ENCODE peak calls at places on chromosomes 4 and X, in four cellular contexts. V, G, A and Y are unnamed samples.

GRCh38 chr4:10115657-10116624 is 658 bp downstream of the WDR1 start:
- DNase-seq in V (peak), G (peak), A (peak), Y (no peak)

GRCh38 chr4:37803348-37803973 is 23.0 kb upstream of the PGM2 start:
- DNase-seq in V (peak), G (peak), A (no peak), Y (no peak)

GRCh38 chrX:49272426-49272825 is 2.8 kb downstream of the PPP1R3F start:
- DNase-seq in V (no peak), G (no peak), A (no peak), Y (no peak)

GRCh38 chrX:23952984-23953907 is 45.4 kb downstream of the CXorf58 start:
- DNase-seq in V (no peak), G (peak), A (no peak), Y (no peak)

GRCh38 chr4:110787781-110788180 is 164.9 kb upstream of the PITX2 start:
- DNase-seq in V (no peak), G (no peak), A (no peak), Y (no peak)

GRCh38 chr4:56666279-56666678 is 14.8 kb downstream of the HOPX start:
- DNase-seq in V (no peak), G (no peak), A (no peak), Y (no peak)

GRCh38 chr4:182642831-182643230 is 274.4 kb downstream of the DCTD start:
- DNase-seq in V (peak), G (no peak), A (no peak), Y (no peak)

GRCh38 chrX:16807548-16807947 is 21.3 kb downstream of the TXLNG start:
- DNase-seq in V (no peak), G (no peak), A (no peak), Y (no peak)

GRCh38 chr4:20658456-20658855 is 41.8 kb upstream of the PACRGL start:
- DNase-seq in V (no peak), G (no peak), A (no peak), Y (no peak)

GRCh38 chr4:1080432-1080831 is 32.9 kb downstream of the RNF212 start:
- DNase-seq in V (no peak), G (no peak), A (no peak), Y (no peak)

GRCh38 chrX:55312655-55313054 is 47.9 kb upstream of the PAGE3 start:
- DNase-seq in V (no peak), G (no peak), A (no peak), Y (no peak)

GRCh38 chrX:16075087-16075486 is 48.3 kb upstream of the GRPR start:
- DNase-seq in V (no peak), G (no peak), A (no peak), Y (no peak)

GRCh38 chr4:8331567-8331955 is 62.0 kb downstream of the HTRA3 start:
- DNase-seq in V (no peak), G (no peak), A (no peak), Y (no peak)

GRCh38 chr4:158758142-158758541 is 10.7 kb upstream of the FNIP2 start:
- DNase-seq in V (no peak), G (no peak), A (no peak), Y (no peak)

GRCh38 chr4:14994242-14994641 is 8.0 kb upstream of the CPEB2 start:
- DNase-seq in V (no peak), G (peak), A (no peak), Y (no peak)

GRCh38 chrX:28586891-28587635 is at the start of gene IL1RAPL1:
- DNase-seq in V (no peak), G (no peak), A (no peak), Y (no peak)

GRCh38 chrX:1659664-1660461 is 45.0 kb downstream of the ASMT start:
- DNase-seq in V (no peak), G (no peak), A (no peak), Y (no peak)

GRCh38 chr4:146317783-146318182 is 103.4 kb downstream of the REELD1 start:
- DNase-seq in V (no peak), G (no peak), A (no peak), Y (no peak)

GRCh38 chr4:174604198-174604597 is 81.9 kb upstream of the HPGD start:
- DNase-seq in V (no peak), G (peak), A (no peak), Y (no peak)

GRCh38 chr4:181757921-181758320 is 485.3 kb upstream of the TENM3 start:
- DNase-seq in V (no peak), G (no peak), A (no peak), Y (no peak)

GRCh38 chr4:3042226-3042625 is 32.1 kb downstream of the HTT-AS start:
- DNase-seq in V (no peak), G (no peak), A (no peak), Y (no peak)

GRCh38 chr4:3276961-3277360 is 15.9 kb upstream of the RGS12 start:
- DNase-seq in V (no peak), G (no peak), A (no peak), Y (no peak)

GRCh38 chr4:7232061-7232616 is 39.8 kb downstream of the SORCS2 start:
- DNase-seq in V (no peak), G (no peak), A (no peak), Y (no peak)

GRCh38 chr4:11805837-11806236 is 377.1 kb upstream of the HS3ST1 start:
- DNase-seq in V (no peak), G (no peak), A (peak), Y (peak)

GRCh38 chrX:129347291-129347690 is 176.0 kb downstream of the SMARCA1 start:
- DNase-seq in V (no peak), G (no peak), A (peak), Y (no peak)
- TF ChIP-seq TCF7L2 in V (no peak), G (no peak), A (no peak), Y (no peak)

DNA sequence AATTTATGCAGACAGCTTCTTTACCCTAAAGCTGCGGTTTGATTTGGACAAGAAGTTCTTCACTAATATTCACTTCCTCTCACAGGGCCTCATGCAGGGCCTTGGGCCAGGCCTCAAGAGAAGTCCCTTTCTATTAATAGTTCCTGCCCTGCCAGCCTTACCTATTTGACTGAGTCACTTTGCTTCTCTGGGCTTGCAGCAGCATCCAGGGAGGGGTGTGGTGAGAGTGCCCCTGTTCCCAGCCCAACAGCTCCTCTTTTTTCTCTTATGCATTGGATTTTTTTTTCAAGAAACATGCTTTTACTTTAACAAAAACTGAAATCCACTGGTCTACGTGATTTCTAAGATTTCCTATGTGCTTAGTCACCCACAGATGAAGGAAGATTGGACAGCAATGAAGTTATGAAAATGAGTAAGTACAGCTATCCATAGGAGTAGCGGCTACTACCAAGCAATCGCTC is 26.7 kb downstream of the FAM156B start:
- DNase-seq in V (no peak), G (no peak), A (no peak), Y (no peak)
- TF ChIP-seq TCF7L2 in V (no peak), G (no peak), A (no peak), Y (no peak)

DNA sequence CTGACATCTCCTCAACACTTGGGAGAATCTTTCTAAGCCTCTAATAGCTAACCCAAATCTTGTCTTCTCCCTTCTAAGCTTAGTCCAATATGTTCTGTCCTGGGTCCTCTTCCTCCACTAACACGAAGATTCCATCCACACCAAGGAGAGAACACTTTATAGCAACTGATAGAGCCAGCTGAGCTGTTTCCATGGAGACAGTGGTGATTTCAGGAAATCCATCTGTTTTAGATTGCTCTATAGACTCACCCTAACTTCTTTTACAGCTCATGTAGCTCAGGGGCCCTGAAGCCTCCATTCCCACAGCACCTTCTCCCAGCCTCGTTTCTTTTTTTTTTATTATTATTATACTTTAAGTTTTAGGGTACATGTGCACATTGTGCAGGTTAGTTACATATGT is 37.3 kb downstream of the SCD5 start:
- DNase-seq in V (no peak), G (no peak), A (no peak), Y (no peak)
- TF ChIP-seq TCF7L2 in V (no peak), G (no peak), A (no peak), Y (no peak)

GRCh38 chr4:62387808-62388207 is 1187.7 kb downstream of the ADGRL3 start:
- DNase-seq in V (no peak), G (no peak), A (no peak), Y (no peak)
- TF ChIP-seq TCF7L2 in V (no peak), G (no peak), A (no peak), Y (no peak)

DNA sequence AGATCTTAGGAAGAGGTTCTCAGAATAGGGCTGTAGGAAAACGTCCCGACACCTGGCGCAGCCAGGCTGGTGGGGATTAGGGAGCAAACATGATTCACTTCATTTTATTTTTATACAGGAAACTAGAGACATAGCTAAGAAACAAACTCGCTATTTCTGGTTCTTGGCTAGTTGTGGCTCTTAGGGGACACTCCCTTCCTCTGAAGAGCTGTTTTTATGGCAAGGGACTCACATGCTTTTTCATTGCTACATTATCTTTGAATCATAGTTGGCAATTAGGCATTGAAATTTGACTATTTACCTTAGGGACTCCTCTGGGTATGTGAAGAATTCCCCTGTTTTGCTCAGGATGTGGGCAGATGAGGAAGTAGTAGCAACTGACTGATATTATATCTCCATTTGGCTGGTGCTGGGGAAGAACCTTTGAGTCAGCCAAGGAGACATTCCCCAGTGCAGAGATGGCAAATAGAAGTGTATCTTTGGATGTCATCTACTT is 174.5 kb downstream of the SMIM20 start:
- DNase-seq in V (no peak), G (no peak), A (no peak), Y (no peak)
- TF ChIP-seq TCF7L2 in V (no peak), G (no peak), A (no peak), Y (no peak)

GRCh38 chr4:16581117-16581516 is 317.3 kb downstream of the LDB2 start:
- DNase-seq in V (no peak), G (no peak), A (no peak), Y (no peak)
- TF ChIP-seq TCF7L2 in V (no peak), G (no peak), A (no peak), Y (no peak)

GRCh38 chr4:5547651-5548249 is 160.6 kb downstream of the EVC2 start:
- DNase-seq in V (no peak), G (no peak), A (no peak), Y (no peak)

GRCh38 chr4:5543681-5544080 is 164.7 kb downstream of the EVC2 start:
- DNase-seq in V (no peak), G (no peak), A (no peak), Y (no peak)

GRCh38 chr4:5541154-5541553 is 167.2 kb downstream of the EVC2 start:
- DNase-seq in V (no peak), G (no peak), A (no peak), Y (no peak)

GRCh38 chr4:5544762-5545161 is 163.6 kb downstream of the EVC2 start:
- DNase-seq in V (no peak), G (no peak), A (no peak), Y (no peak)

DNA sequence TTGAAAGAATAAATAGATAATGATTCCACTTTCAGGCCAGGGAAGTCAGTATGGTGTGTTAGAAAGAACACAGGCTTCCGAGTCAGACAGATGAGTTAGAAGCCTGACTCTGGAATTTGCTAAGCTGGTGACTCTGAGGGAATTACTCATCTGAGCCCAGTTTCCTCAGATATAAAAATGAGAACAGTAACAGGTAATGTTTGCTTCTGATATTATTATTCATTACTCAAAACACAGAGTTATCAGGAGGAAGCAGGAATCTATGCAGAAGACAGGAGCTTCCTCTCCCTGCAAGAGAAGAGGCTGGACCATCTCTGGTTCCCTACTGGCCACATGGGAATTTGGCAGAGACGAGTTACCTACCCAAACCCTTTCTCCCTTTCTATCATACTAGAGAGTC is 163.1 kb downstream of the EVC2 start:
- DNase-seq in V (no peak), G (no peak), A (no peak), Y (no peak)
- TF ChIP-seq TCF7L2 in V (no peak), G (no peak), A (no peak), Y (no peak)

GRCh38 chrX:130015181-130015580 is 32.7 kb downstream of the BCORL1 start:
- DNase-seq in V (no peak), G (no peak), A (no peak), Y (no peak)
- TF ChIP-seq TCF7L2 in V (no peak), G (no peak), A (no peak), Y (no peak)

DNA sequence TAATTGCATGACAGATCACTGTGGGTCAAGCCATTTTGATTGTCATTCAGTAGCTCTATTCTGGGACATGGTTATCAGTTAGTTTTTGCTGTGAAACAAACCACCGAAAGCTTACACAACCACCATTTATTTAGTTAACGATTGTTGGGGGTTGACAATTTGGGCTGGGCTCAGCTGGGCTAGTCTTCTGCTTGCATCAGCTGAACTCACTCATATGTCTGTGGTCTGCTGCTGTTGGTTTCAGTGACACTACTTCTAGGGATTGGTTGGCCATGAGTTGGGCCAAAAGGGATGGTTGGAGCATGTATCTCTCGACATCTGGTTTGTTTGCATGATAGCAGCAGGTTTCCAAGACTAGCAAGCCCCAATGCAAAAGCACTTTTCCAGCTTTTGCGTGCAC is 5.3 kb upstream of the SMIM10 start:
- DNase-seq in V (no peak), G (no peak), A (no peak), Y (no peak)
- TF ChIP-seq TCF7L2 in V (no peak), G (no peak), A (no peak), Y (no peak)

DNA sequence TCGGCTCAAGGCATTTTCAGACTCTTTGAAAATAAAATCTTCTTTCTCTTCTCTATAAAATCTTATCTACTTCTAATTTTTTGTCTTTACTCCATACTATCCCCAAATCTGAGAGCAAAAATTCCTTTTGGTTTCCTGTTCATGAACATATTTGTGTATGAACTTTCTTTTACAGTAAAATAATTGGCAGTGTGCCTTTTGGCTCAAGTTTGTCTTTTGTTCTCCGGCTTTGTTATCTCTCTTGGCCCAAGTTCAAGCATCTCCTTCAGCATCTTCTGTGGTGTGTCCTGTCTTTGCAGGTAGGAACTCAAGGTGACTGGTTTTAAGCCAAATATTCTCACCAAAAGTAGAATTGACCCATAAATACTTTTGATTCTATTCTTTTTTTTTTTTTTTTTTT is 276.6 kb upstream of the FAT1 start:
- DNase-seq in V (no peak), G (no peak), A (no peak), Y (no peak)
- TF ChIP-seq TCF7L2 in V (no peak), G (no peak), A (no peak), Y (no peak)